ENCODE peak calls at places on chromosomes 5 and 9, in four cellular contexts. One of them, this sample, is unnamed.

GRCh38 chr9:129007766-129008468 is 20.2 kb downstream of the SH3GLB2 start:
- DNase-seq in lung: no peak
- DNase-seq in GM23338: no peak
- DNase-seq in bronchial epithelial cell: no peak
- DNase-seq in this sample: no peak

GRCh38 chr5:103800728-103801127 is 238.1 kb upstream of the NUDT12 start:
- DNase-seq in lung: no peak
- DNase-seq in GM23338: no peak
- DNase-seq in bronchial epithelial cell: peak; percentile 29
- DNase-seq in this sample: no peak

GRCh38 chr5:62606878-62607277 is 28.3 kb downstream of the LRRC70 start:
- DNase-seq in lung: no peak
- DNase-seq in GM23338: no peak
- DNase-seq in bronchial epithelial cell: no peak
- DNase-seq in this sample: no peak

GRCh38 chr9:111052831-111053230 is 14.6 kb upstream of the LPAR1 start:
- DNase-seq in lung: no peak
- DNase-seq in GM23338: no peak
- DNase-seq in bronchial epithelial cell: peak; percentile 82
- DNase-seq in this sample: no peak

GRCh38 chr5:107916731-107917725 is 246.3 kb upstream of the EFNA5 start:
- DNase-seq in lung: no peak
- DNase-seq in GM23338: no peak
- DNase-seq in bronchial epithelial cell: no peak
- DNase-seq in this sample: no peak

GRCh38 chr5:72167257-72167656 is 60.0 kb downstream of the MAP1B start:
- DNase-seq in lung: no peak
- DNase-seq in GM23338: no peak
- DNase-seq in bronchial epithelial cell: no peak
- DNase-seq in this sample: no peak

GRCh38 chr9:36298566-36298965 is 40.3 kb upstream of the GNE start:
- DNase-seq in lung: no peak
- DNase-seq in GM23338: no peak
- DNase-seq in bronchial epithelial cell: no peak
- DNase-seq in this sample: no peak

GRCh38 chr5:78361226-78361993 is 993 bp downstream of the SCAMP1 start:
- DNase-seq in lung: peak; percentile 49
- DNase-seq in GM23338: peak; percentile 69
- DNase-seq in bronchial epithelial cell: peak; percentile 69
- DNase-seq in this sample: no peak

GRCh38 chr9:108443741-108444140 is 412.0 kb downstream of the ACTL7B start:
- DNase-seq in lung: no peak
- DNase-seq in GM23338: no peak
- DNase-seq in bronchial epithelial cell: peak; percentile 73
- DNase-seq in this sample: no peak

GRCh38 chr5:7850241-7850532 is 746 bp downstream of the CFAP90 start:
- DNase-seq in lung: no peak
- DNase-seq in GM23338: no peak
- DNase-seq in bronchial epithelial cell: no peak
- DNase-seq in this sample: no peak

GRCh38 chr5:135462304-135462703 is 10.2 kb upstream of the TIFAB start:
- DNase-seq in lung: no peak
- DNase-seq in GM23338: peak; percentile 97
- DNase-seq in bronchial epithelial cell: peak; percentile 54
- DNase-seq in this sample: peak; percentile 49

GRCh38 chr5:149640350-149640999 is 59.2 kb downstream of the ARHGEF37 start:
- DNase-seq in lung: no peak
- DNase-seq in GM23338: no peak
- DNase-seq in bronchial epithelial cell: no peak
- DNase-seq in this sample: no peak

GRCh38 chr9:93812410-93812668 is 142.8 kb downstream of the BARX1 start:
- DNase-seq in lung: peak; percentile 29
- DNase-seq in GM23338: no peak
- DNase-seq in bronchial epithelial cell: no peak
- DNase-seq in this sample: no peak

GRCh38 chr5:143204474-143205246 is 198.8 kb downstream of the NR3C1 start:
- DNase-seq in lung: no peak
- DNase-seq in GM23338: no peak
- DNase-seq in bronchial epithelial cell: no peak
- DNase-seq in this sample: no peak

GRCh38 chr5:170638454-170639220 is 134.8 kb downstream of the KCNIP1 start:
- DNase-seq in lung: peak; percentile 66
- DNase-seq in GM23338: peak; percentile 94
- DNase-seq in bronchial epithelial cell: peak; percentile 28
- DNase-seq in this sample: no peak

GRCh38 chr9:33161011-33161588 is 6.0 kb downstream of the B4GALT1 start:
- DNase-seq in lung: peak; percentile 83
- DNase-seq in GM23338: no peak
- DNase-seq in bronchial epithelial cell: peak; percentile 95
- DNase-seq in this sample: no peak

GRCh38 chr9:137564817-137565411 is 13.2 kb downstream of the MRPL41 start:
- DNase-seq in lung: no peak
- DNase-seq in GM23338: no peak
- DNase-seq in bronchial epithelial cell: no peak
- DNase-seq in this sample: no peak

GRCh38 chr5:38692346-38692745 is 135.9 kb upstream of the LIFR start:
- DNase-seq in lung: no peak
- DNase-seq in GM23338: no peak
- DNase-seq in bronchial epithelial cell: no peak
- DNase-seq in this sample: no peak

GRCh38 chr5:77066191-77066590 is 20.9 kb downstream of the ZBED3 start:
- DNase-seq in lung: no peak
- DNase-seq in GM23338: no peak
- DNase-seq in bronchial epithelial cell: no peak
- DNase-seq in this sample: no peak

GRCh38 chr5:77065256-77065655 is 21.8 kb downstream of the ZBED3 start:
- DNase-seq in lung: no peak
- DNase-seq in GM23338: no peak
- DNase-seq in bronchial epithelial cell: no peak
- DNase-seq in this sample: no peak

GRCh38 chr5:77066823-77067442 is 20.2 kb downstream of the ZBED3 start:
- DNase-seq in lung: no peak
- DNase-seq in GM23338: no peak
- DNase-seq in bronchial epithelial cell: peak; percentile 40
- DNase-seq in this sample: no peak

GRCh38 chr5:77064040-77064439 is 23.0 kb downstream of the ZBED3 start:
- DNase-seq in lung: no peak
- DNase-seq in GM23338: no peak
- DNase-seq in bronchial epithelial cell: no peak
- DNase-seq in this sample: no peak
- TF ChIP-seq CTCF in lung: no peak
- TF ChIP-seq CTCF in GM23338: peak; percentile 20
- TF ChIP-seq CTCF in bronchial epithelial cell: peak; percentile 22
- TF ChIP-seq CTCF in this sample: peak; percentile 19

GRCh38 chr9:136283291-136284235 is 20.3 kb downstream of the CCDC187 start:
- DNase-seq in lung: peak; percentile 81
- DNase-seq in GM23338: peak; percentile 87
- DNase-seq in bronchial epithelial cell: peak; percentile 34
- DNase-seq in this sample: peak; percentile 22
- TF ChIP-seq CTCF in lung: peak; percentile 86
- TF ChIP-seq CTCF in GM23338: peak; percentile 85
- TF ChIP-seq CTCF in bronchial epithelial cell: peak; percentile 88
- TF ChIP-seq CTCF in this sample: peak; percentile 80

DNA sequence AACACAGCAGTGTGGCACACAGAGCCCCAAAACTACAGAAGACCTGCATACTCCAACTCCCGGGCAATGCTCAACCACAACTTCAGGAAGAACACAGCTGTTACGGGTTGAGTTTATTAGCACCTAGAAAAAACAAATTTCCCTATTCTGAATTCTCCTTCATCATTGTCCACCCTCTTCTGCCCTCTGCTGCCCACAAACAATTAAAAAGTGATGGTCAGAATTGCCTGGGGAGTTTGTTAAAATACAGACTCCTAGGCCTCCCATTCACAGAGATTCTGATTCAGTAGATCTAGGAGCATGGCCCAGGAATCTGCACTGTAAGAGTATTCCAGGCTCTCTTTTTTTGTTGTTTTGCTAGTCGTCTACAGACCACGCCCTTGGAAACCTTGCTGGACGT is 310.6 kb downstream of the NDUFS4 start:
- DNase-seq in lung: no peak
- DNase-seq in GM23338: peak; percentile 49
- DNase-seq in bronchial epithelial cell: no peak
- DNase-seq in this sample: no peak
- TF ChIP-seq CTCF in lung: no peak
- TF ChIP-seq CTCF in GM23338: peak; percentile 42
- TF ChIP-seq CTCF in bronchial epithelial cell: peak; percentile 13
- TF ChIP-seq CTCF in this sample: no peak

DNA sequence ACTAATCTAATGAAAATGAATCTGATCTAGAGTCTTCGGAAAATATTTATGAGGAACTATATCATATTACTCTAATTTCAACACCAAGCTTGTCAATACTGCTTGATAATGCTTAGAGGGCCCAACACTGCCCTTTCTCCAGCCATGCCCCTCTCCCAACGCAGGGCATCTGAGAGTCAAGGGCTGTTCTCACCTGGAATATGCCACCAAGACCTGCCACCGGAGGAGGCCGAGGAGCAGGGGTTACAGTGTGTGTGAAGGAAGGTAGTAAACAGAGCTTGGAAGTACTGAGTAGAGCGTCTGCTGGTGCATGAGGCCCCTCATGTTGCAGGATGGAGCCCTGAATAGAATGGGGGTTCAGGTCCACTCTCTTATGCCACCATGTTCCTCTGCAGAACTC is 301.3 kb upstream of the MPDZ start:
- DNase-seq in lung: no peak
- DNase-seq in GM23338: no peak
- DNase-seq in bronchial epithelial cell: no peak
- DNase-seq in this sample: no peak
- TF ChIP-seq CTCF in lung: no peak
- TF ChIP-seq CTCF in GM23338: no peak
- TF ChIP-seq CTCF in bronchial epithelial cell: no peak
- TF ChIP-seq CTCF in this sample: no peak

This sample was measured in GM12864.